ENCODE peak calls at places on chromosomes 5 and 9, in eight cellular contexts. I is neural crest cell; Z is HT-29; B is mammary epithelial cell; T is stimulated activated CD8-positive, alpha-beta memory T cell treated with anti-CD3 and anti-CD28 coated beads, Interleukin-7, amount 100 ng/mL, for 4 hours; Y is RWPE1; G is stimulated activated CD4-positive, alpha-beta T cell treated with anti-CD3 and anti-CD28 coated beads, Interleukin-4, amount 100 ng/mL, for 4 hours; C is NCI-H82. R is an unnamed sample.

GRCh38 chr9:104740596-104740995 is 6.9 kb upstream of the NIPSNAP3A start:
- DNase-seq in I (no peak), Z (no peak), B (peak), T (no peak), Y (peak), G (no peak), C (no peak), R (no peak)

GRCh38 chr5:131679911-131680310 is 44.9 kb upstream of the RAPGEF6 start:
- DNase-seq in I (no peak), Z (no peak), B (peak), T (no peak), Y (no peak), G (no peak), C (no peak), R (no peak)

GRCh38 chr9:136385015-136385414 is 11.5 kb upstream of the CARD9 start:
- DNase-seq in I (no peak), Z (no peak), B (no peak), T (peak), Y (no peak), G (peak), C (no peak), R (no peak)

GRCh38 chr9:19870988-19871387 is 82.2 kb upstream of the SLC24A2 start:
- DNase-seq in I (no peak), Z (no peak), B (no peak), T (no peak), Y (no peak), G (no peak), C (no peak), R (no peak)

GRCh38 chr5:68070641-68071191 is 144.8 kb upstream of the PIK3R1 start:
- DNase-seq in I (no peak), Z (no peak), B (no peak), T (no peak), Y (no peak), G (no peak), C (no peak), R (no peak)

GRCh38 chr5:150245111-150245789 is 44.3 kb downstream of the CAMK2A start:
- DNase-seq in I (peak), Z (no peak), B (no peak), T (no peak), Y (no peak), G (no peak), C (no peak), R (no peak)

GRCh38 chr9:93958875-93959682 is 3.9 kb upstream of the BARX1 start:
- DNase-seq in I (no peak), Z (no peak), B (no peak), T (no peak), Y (no peak), G (no peak), C (peak), R (no peak)

GRCh38 chr9:136439550-136440408 is at the start of gene INPP5E:
- DNase-seq in I (peak), Z (peak), B (peak), T (peak), Y (peak), G (peak), C (peak), R (peak)

GRCh38 chr9:92406506-92406905 is 2.1 kb upstream of the OGN start:
- DNase-seq in I (no peak), Z (no peak), B (no peak), T (peak), Y (no peak), G (peak), C (no peak), R (no peak)

GRCh38 chr5:95892784-95893354 is 68.8 kb downstream of the ELL2 start:
- DNase-seq in I (no peak), Z (peak), B (no peak), T (no peak), Y (peak), G (peak), C (peak), R (no peak)

GRCh38 chr5:171453056-171453725 is 33.7 kb downstream of the FGF18 start:
- DNase-seq in I (no peak), Z (no peak), B (no peak), T (no peak), Y (no peak), G (no peak), C (no peak), R (no peak)

GRCh38 chr5:135724475-135725065 is 109.9 kb upstream of the SLC25A48 start:
- DNase-seq in I (no peak), Z (no peak), B (no peak), T (no peak), Y (no peak), G (no peak), C (no peak), R (no peak)

GRCh38 chr9:14269911-14270310 is 44.0 kb downstream of the NFIB start:
- DNase-seq in I (no peak), Z (no peak), B (no peak), T (no peak), Y (no peak), G (no peak), C (no peak), R (no peak)

GRCh38 chr5:78495800-78496199 is 135.4 kb downstream of the SCAMP1 start:
- DNase-seq in I (no peak), Z (no peak), B (no peak), T (no peak), Y (no peak), G (no peak), C (no peak), R (no peak)

GRCh38 chr5:87300176-87300575 is 32.5 kb downstream of the RASA1 start:
- DNase-seq in I (no peak), Z (no peak), B (no peak), T (no peak), Y (no peak), G (no peak), C (no peak), R (no peak)

GRCh38 chr5:149799119-149799623 is 69.1 kb downstream of the PPARGC1B start:
- DNase-seq in I (no peak), Z (no peak), B (peak), T (no peak), Y (peak), G (no peak), C (no peak), R (peak)

GRCh38 chr9:105911104-105911911 is 217.0 kb downstream of the TMEM38B start:
- DNase-seq in I (no peak), Z (no peak), B (no peak), T (no peak), Y (peak), G (no peak), C (no peak), R (peak)

GRCh38 chr5:142779163-142779562 is 9.0 kb downstream of the ARHGAP26 start:
- DNase-seq in I (no peak), Z (no peak), B (peak), T (no peak), Y (peak), G (no peak), C (no peak), R (no peak)

GRCh38 chr9:561430-561829 is 280.1 kb upstream of the DMRT1 start:
- DNase-seq in I (no peak), Z (no peak), B (peak), T (no peak), Y (no peak), G (no peak), C (no peak), R (peak)

GRCh38 chr5:138946831-138947560 is 71.9 kb upstream of the LRRTM2 start:
- DNase-seq in I (no peak), Z (no peak), B (no peak), T (no peak), Y (no peak), G (no peak), C (no peak), R (no peak)

GRCh38 chr5:111983459-111983858 is 226.5 kb upstream of the NREP start:
- DNase-seq in I (no peak), Z (no peak), B (no peak), T (no peak), Y (no peak), G (no peak), C (no peak), R (no peak)

GRCh38 chr5:175696139-175696854 is 38.4 kb downstream of the HRH2 start:
- DNase-seq in I (peak), Z (peak), B (peak), T (peak), Y (no peak), G (peak), C (peak), R (peak)

GRCh38 chr9:35910613-35911488 is 1.6 kb downstream of the SPAAR start:
- DNase-seq in I (no peak), Z (peak), B (peak), T (no peak), Y (peak), G (peak), C (peak), R (peak)

GRCh38 chr9:93246111-93246510 is 62.2 kb downstream of the WNK2 start:
- DNase-seq in I (no peak), Z (no peak), B (no peak), T (no peak), Y (no peak), G (no peak), C (no peak), R (no peak)

GRCh38 chr5:160133071-160133917 is 14.0 kb upstream of the PWWP2A start:
- DNase-seq in I (peak), Z (peak), B (no peak), T (no peak), Y (no peak), G (no peak), C (no peak), R (no peak)

GRCh38 chr5:172380992-172381643 is 73.2 kb downstream of the SH3PXD2B start:
- DNase-seq in I (no peak), Z (no peak), B (no peak), T (no peak), Y (no peak), G (no peak), C (no peak), R (peak)